ENCODE peak calls at places on chromosomes 7 and 10, in nine cellular contexts. One of them, this sample, is unnamed.

GRCh38 chr10:68212721-68213352 is 19.1 kb downstream of the ATOH7 start:
- DNase-seq in AG04450: no peak
- DNase-seq in NCI-H1048: no peak
- DNase-seq in B cell: peak; percentile 46
- DNase-seq in pancreas: no peak
- DNase-seq in NCI-H524: peak; percentile 17
- DNase-seq in mesendoderm: peak; percentile 25
- DNase-seq in GM13976: peak; percentile 47
- DNase-seq in NCI-H460: peak; percentile 33
- DNase-seq in this sample: no peak

GRCh38 chr10:69733791-69734261 is 67.9 kb upstream of the COL13A1 start:
- DNase-seq in pancreas: no peak
- DNase-seq in NCI-H524: no peak
- DNase-seq in GM13976: no peak
- DNase-seq in B cell: no peak
- DNase-seq in AG04450: no peak
- DNase-seq in NCI-H460: no peak
- DNase-seq in mesendoderm: no peak
- DNase-seq in NCI-H1048: no peak
- DNase-seq in this sample: no peak

GRCh38 chr7:41437257-41438196 is 265.4 kb downstream of the INHBA start:
- DNase-seq in NCI-H524: no peak
- DNase-seq in GM13976: no peak
- DNase-seq in pancreas: no peak
- DNase-seq in NCI-H1048: no peak
- DNase-seq in B cell: no peak
- DNase-seq in mesendoderm: no peak
- DNase-seq in NCI-H460: no peak
- DNase-seq in AG04450: no peak
- DNase-seq in this sample: no peak

GRCh38 chr10:132878730-132879407 is 63.5 kb downstream of the CFAP46 start:
- DNase-seq in NCI-H1048: no peak
- DNase-seq in AG04450: no peak
- DNase-seq in NCI-H460: no peak
- DNase-seq in pancreas: no peak
- DNase-seq in B cell: no peak
- DNase-seq in mesendoderm: no peak
- DNase-seq in GM13976: peak; percentile 25
- DNase-seq in NCI-H524: no peak
- DNase-seq in this sample: no peak

GRCh38 chr7:155881471-155882350 is 69.4 kb upstream of the SHH start:
- DNase-seq in mesendoderm: no peak
- DNase-seq in B cell: no peak
- DNase-seq in GM13976: no peak
- DNase-seq in pancreas: no peak
- DNase-seq in NCI-H1048: no peak
- DNase-seq in NCI-H460: no peak
- DNase-seq in AG04450: no peak
- DNase-seq in NCI-H524: no peak
- DNase-seq in this sample: no peak

GRCh38 chr10:106705576-106706526 is 458.7 kb downstream of the SORCS1 start:
- DNase-seq in NCI-H1048: peak; percentile 4
- DNase-seq in B cell: peak; percentile 44
- DNase-seq in AG04450: peak; percentile 2
- DNase-seq in pancreas: peak; percentile 35
- DNase-seq in NCI-H460: peak; percentile 72
- DNase-seq in GM13976: peak; percentile 47
- DNase-seq in NCI-H524: peak; percentile 18
- DNase-seq in mesendoderm: peak; percentile 80
- DNase-seq in this sample: no peak

GRCh38 chr10:129833366-129833765 is 130.7 kb downstream of the EBF3 start:
- DNase-seq in AG04450: no peak
- DNase-seq in pancreas: no peak
- DNase-seq in mesendoderm: no peak
- DNase-seq in NCI-H524: no peak
- DNase-seq in GM13976: no peak
- DNase-seq in NCI-H460: no peak
- DNase-seq in NCI-H1048: no peak
- DNase-seq in B cell: no peak
- DNase-seq in this sample: no peak

GRCh38 chr7:2811476-2812118 is 32.5 kb downstream of the GNA12 start:
- DNase-seq in NCI-H460: no peak
- DNase-seq in B cell: no peak
- DNase-seq in NCI-H1048: no peak
- DNase-seq in GM13976: no peak
- DNase-seq in mesendoderm: no peak
- DNase-seq in AG04450: no peak
- DNase-seq in pancreas: no peak
- DNase-seq in NCI-H524: no peak
- DNase-seq in this sample: no peak

GRCh38 chr7:20588678-20589077 is 26.8 kb upstream of the ABCB5 start:
- DNase-seq in B cell: no peak
- DNase-seq in NCI-H460: no peak
- DNase-seq in GM13976: no peak
- DNase-seq in mesendoderm: no peak
- DNase-seq in pancreas: no peak
- DNase-seq in AG04450: no peak
- DNase-seq in NCI-H1048: no peak
- DNase-seq in NCI-H524: no peak
- DNase-seq in this sample: no peak

GRCh38 chr7:129501760-129502707 is at the start of gene SMKR1:
- DNase-seq in pancreas: peak; percentile 87
- DNase-seq in NCI-H1048: peak; percentile 56
- DNase-seq in mesendoderm: peak; percentile 30
- DNase-seq in B cell: peak; percentile 99
- DNase-seq in NCI-H460: peak; percentile 69
- DNase-seq in NCI-H524: peak; percentile 80
- DNase-seq in GM13976: peak; percentile 95
- DNase-seq in AG04450: peak; percentile 4
- DNase-seq in this sample: peak; percentile 93

GRCh38 chr10:124110882-124111281 is 17.5 kb upstream of the CHST15 start:
- DNase-seq in AG04450: no peak
- DNase-seq in mesendoderm: no peak
- DNase-seq in NCI-H1048: no peak
- DNase-seq in pancreas: no peak
- DNase-seq in B cell: no peak
- DNase-seq in GM13976: no peak
- DNase-seq in NCI-H524: no peak
- DNase-seq in NCI-H460: no peak
- DNase-seq in this sample: no peak

GRCh38 chr10:128316925-128317324 is 190.7 kb upstream of the MKI67 start:
- DNase-seq in NCI-H524: no peak
- DNase-seq in pancreas: no peak
- DNase-seq in GM13976: no peak
- DNase-seq in AG04450: no peak
- DNase-seq in B cell: no peak
- DNase-seq in NCI-H460: no peak
- DNase-seq in mesendoderm: peak; percentile 68
- DNase-seq in NCI-H1048: no peak
- DNase-seq in this sample: no peak

GRCh38 chr7:64574481-64575159 is 11.7 kb upstream of the ZNF680 start:
- DNase-seq in mesendoderm: peak; percentile 77
- DNase-seq in AG04450: no peak
- DNase-seq in B cell: no peak
- DNase-seq in NCI-H524: no peak
- DNase-seq in GM13976: no peak
- DNase-seq in NCI-H1048: no peak
- DNase-seq in NCI-H460: no peak
- DNase-seq in pancreas: peak; percentile 39
- DNase-seq in this sample: no peak

GRCh38 chr10:74738985-74739567 is 87.3 kb upstream of the KAT6B start:
- DNase-seq in pancreas: no peak
- DNase-seq in NCI-H1048: no peak
- DNase-seq in NCI-H460: peak; percentile 4
- DNase-seq in GM13976: peak; percentile 61
- DNase-seq in B cell: peak; percentile 52
- DNase-seq in AG04450: no peak
- DNase-seq in mesendoderm: peak; percentile 65
- DNase-seq in NCI-H524: no peak
- DNase-seq in this sample: no peak

GRCh38 chr10:78852856-78853255 is 215.9 kb upstream of the ZMIZ1 start:
- DNase-seq in B cell: no peak
- DNase-seq in NCI-H524: no peak
- DNase-seq in GM13976: peak; percentile 39
- DNase-seq in pancreas: peak; percentile 32
- DNase-seq in NCI-H1048: no peak
- DNase-seq in AG04450: no peak
- DNase-seq in mesendoderm: peak; percentile 80
- DNase-seq in NCI-H460: no peak
- DNase-seq in this sample: no peak

GRCh38 chr10:98376485-98376884 is 38.5 kb downstream of the PYROXD2 start:
- DNase-seq in B cell: no peak
- DNase-seq in NCI-H1048: no peak
- DNase-seq in pancreas: no peak
- DNase-seq in GM13976: no peak
- DNase-seq in AG04450: peak; percentile 46
- DNase-seq in mesendoderm: no peak
- DNase-seq in NCI-H460: no peak
- DNase-seq in NCI-H524: no peak
- DNase-seq in this sample: no peak

GRCh38 chr7:135282621-135283295 is 49.1 kb downstream of the STRA8 start:
- DNase-seq in B cell: no peak
- DNase-seq in pancreas: no peak
- DNase-seq in GM13976: no peak
- DNase-seq in AG04450: no peak
- DNase-seq in NCI-H524: peak; percentile 58
- DNase-seq in mesendoderm: no peak
- DNase-seq in NCI-H1048: no peak
- DNase-seq in NCI-H460: no peak
- DNase-seq in this sample: no peak

GRCh38 chr7:158114056-158114850 is 473.4 kb downstream of the PTPRN2 start:
- DNase-seq in GM13976: no peak
- DNase-seq in AG04450: no peak
- DNase-seq in NCI-H460: no peak
- DNase-seq in B cell: no peak
- DNase-seq in mesendoderm: no peak
- DNase-seq in pancreas: no peak
- DNase-seq in NCI-H524: no peak
- DNase-seq in NCI-H1048: no peak
- DNase-seq in this sample: no peak

GRCh38 chr10:101529207-101529606 is 58.9 kb downstream of the POLL start:
- DNase-seq in B cell: no peak
- DNase-seq in mesendoderm: peak; percentile 76
- DNase-seq in NCI-H524: no peak
- DNase-seq in GM13976: no peak
- DNase-seq in pancreas: no peak
- DNase-seq in NCI-H460: no peak
- DNase-seq in NCI-H1048: no peak
- DNase-seq in AG04450: no peak
- DNase-seq in this sample: no peak

GRCh38 chr10:100502926-100503480 is 16.7 kb downstream of the SEC31B start:
- DNase-seq in GM13976: no peak
- DNase-seq in NCI-H1048: no peak
- DNase-seq in B cell: no peak
- DNase-seq in AG04450: no peak
- DNase-seq in NCI-H524: no peak
- DNase-seq in mesendoderm: no peak
- DNase-seq in NCI-H460: no peak
- DNase-seq in pancreas: no peak
- DNase-seq in this sample: no peak

GRCh38 chr7:12303096-12303495 is 92.0 kb downstream of the TMEM106B start:
- DNase-seq in AG04450: no peak
- DNase-seq in NCI-H1048: no peak
- DNase-seq in pancreas: no peak
- DNase-seq in NCI-H460: no peak
- DNase-seq in B cell: no peak
- DNase-seq in NCI-H524: no peak
- DNase-seq in mesendoderm: no peak
- DNase-seq in GM13976: no peak
- DNase-seq in this sample: no peak

GRCh38 chr7:142863891-142864685 is 9.2 kb downstream of the EPHB6 start:
- DNase-seq in mesendoderm: no peak
- DNase-seq in GM13976: no peak
- DNase-seq in pancreas: no peak
- DNase-seq in NCI-H460: no peak
- DNase-seq in NCI-H1048: no peak
- DNase-seq in NCI-H524: no peak
- DNase-seq in AG04450: no peak
- DNase-seq in B cell: no peak
- DNase-seq in this sample: no peak

This sample was measured in T-helper 17 cell.